ENCODE peak calls at places on chromosome 4, in ten cellular contexts. E is cardiac muscle cell, Z is fibroblast of lung, L is OCI-LY7, I is lung, H is breast epithelium, X is WERI-Rb-1, M is mesendoderm, B is thoracic aorta, K is uterus. V is an unnamed sample.

GRCh38 chr4:47598896-47599295 is 113.8 kb downstream of the ATP10D start:
- DNase-seq in I (no peak), E (no peak), H (no peak), K (no peak), B (no peak), Z (no peak), X (no peak), L (no peak), M (no peak), V (no peak)

GRCh38 chr4:78372282-78372988 is 179.1 kb upstream of the ANXA3 start:
- DNase-seq in X (no peak), Z (no peak), L (no peak), B (no peak), E (peak), M (no peak), K (no peak), H (no peak), I (no peak), V (no peak)

GRCh38 chr4:73679836-73680235 is 59.6 kb upstream of the RASSF6 start:
- DNase-seq in I (no peak), H (no peak), L (no peak), E (no peak), K (no peak), M (no peak), Z (peak), B (no peak), X (no peak), V (no peak)

GRCh38 chr4:172356002-172356401 is 542.8 kb downstream of the GALNTL6 start:
- DNase-seq in B (no peak), H (no peak), K (no peak), Z (no peak), L (no peak), I (no peak), X (no peak), M (no peak), E (no peak), V (no peak)

GRCh38 chr4:18111100-18111499 is 89.5 kb upstream of the LCORL start:
- DNase-seq in K (no peak), X (no peak), Z (no peak), I (no peak), H (no peak), E (no peak), L (no peak), B (no peak), M (peak), V (no peak)

GRCh38 chr4:76108467-76109181 is 34.1 kb downstream of the ART3 start:
- DNase-seq in L (peak), I (no peak), H (no peak), Z (peak), X (no peak), M (peak), B (no peak), E (no peak), K (no peak), V (no peak)

GRCh38 chr4:7068883-7069282 is 1.0 kb upstream of the GRPEL1 start:
- DNase-seq in K (no peak), B (no peak), Z (no peak), H (no peak), X (peak), L (no peak), I (no peak), E (peak), M (peak), V (no peak)

GRCh38 chr4:165874072-165874798 is 1.2 kb downstream of the TLL1 start:
- DNase-seq in E (peak), H (no peak), B (no peak), L (no peak), I (no peak), Z (no peak), M (no peak), X (peak), K (no peak), V (no peak)

GRCh38 chr4:119139822-119140252 is 4.2 kb downstream of the MYOZ2 start:
- DNase-seq in I (no peak), L (peak), M (no peak), X (no peak), H (no peak), Z (no peak), E (no peak), B (no peak), K (no peak), V (no peak)

GRCh38 chr4:76058888-76059426 is 15.6 kb upstream of the ART3 start:
- DNase-seq in L (no peak), H (no peak), I (no peak), K (no peak), Z (no peak), E (no peak), M (no peak), X (no peak), B (no peak), V (no peak)

GRCh38 chr4:126610933-126611332 is 1021.8 kb upstream of the INTU start:
- DNase-seq in K (no peak), X (no peak), L (no peak), M (no peak), H (no peak), E (no peak), Z (no peak), B (no peak), I (no peak), V (no peak)

GRCh38 chr4:22573198-22573597 is 57.3 kb upstream of the ADGRA3 start:
- DNase-seq in E (peak), M (no peak), B (no peak), L (no peak), K (peak), H (no peak), I (peak), X (no peak), Z (peak), V (no peak)

GRCh38 chr4:110854021-110854678 is 231.3 kb upstream of the PITX2 start:
- DNase-seq in M (peak), B (no peak), Z (peak), L (no peak), I (no peak), K (no peak), H (no peak), E (no peak), X (no peak), V (no peak)

GRCh38 chr4:8641256-8641655 is 48.7 kb downstream of the CPZ start:
- DNase-seq in I (no peak), M (no peak), X (no peak), Z (no peak), B (no peak), L (no peak), K (no peak), H (peak), E (no peak), V (no peak)

GRCh38 chr4:187276786-187277408 is 553.2 kb upstream of the FAT1 start:
- DNase-seq in H (no peak), L (no peak), X (no peak), Z (peak), K (no peak), E (no peak), I (no peak), B (no peak), M (no peak), V (no peak)

GRCh38 chr4:87152310-87153061 is 67.9 kb downstream of the KLHL8 start:
- DNase-seq in B (no peak), L (no peak), X (no peak), I (no peak), K (peak), M (peak), Z (no peak), E (no peak), H (no peak), V (no peak)

GRCh38 chr4:47899639-47900038 is 14.7 kb downstream of the NFXL1 start:
- DNase-seq in Z (no peak), B (no peak), H (no peak), X (no peak), K (no peak), M (no peak), I (no peak), E (no peak), L (no peak), V (no peak)

GRCh38 chr4:54213812-54214211 is 15.3 kb upstream of the PDGFRA start:
- DNase-seq in L (no peak), M (no peak), B (no peak), I (no peak), H (no peak), E (no peak), Z (peak), K (no peak), X (no peak), V (no peak)

GRCh38 chr4:10298681-10299080 is 158.5 kb downstream of the ZNF518B start:
- DNase-seq in H (no peak), X (no peak), M (no peak), L (no peak), E (no peak), B (no peak), I (no peak), K (no peak), Z (no peak), V (no peak)

GRCh38 chr4:186942745-186943606 is 219.3 kb upstream of the FAT1 start:
- DNase-seq in X (no peak), L (peak), I (no peak), H (no peak), Z (peak), E (peak), K (no peak), M (no peak), B (no peak), V (no peak)

GRCh38 chr4:108141213-108142045 is 27.3 kb downstream of the LEF1 start:
- DNase-seq in M (no peak), L (no peak), B (no peak), K (no peak), E (no peak), X (no peak), H (no peak), Z (no peak), I (no peak), V (no peak)

GRCh38 chr4:4496604-4497372 is 45.1 kb downstream of the STX18 start:
- DNase-seq in B (no peak), H (no peak), L (no peak), Z (peak), K (peak), I (no peak), X (no peak), M (peak), E (no peak), V (no peak)

DNA sequence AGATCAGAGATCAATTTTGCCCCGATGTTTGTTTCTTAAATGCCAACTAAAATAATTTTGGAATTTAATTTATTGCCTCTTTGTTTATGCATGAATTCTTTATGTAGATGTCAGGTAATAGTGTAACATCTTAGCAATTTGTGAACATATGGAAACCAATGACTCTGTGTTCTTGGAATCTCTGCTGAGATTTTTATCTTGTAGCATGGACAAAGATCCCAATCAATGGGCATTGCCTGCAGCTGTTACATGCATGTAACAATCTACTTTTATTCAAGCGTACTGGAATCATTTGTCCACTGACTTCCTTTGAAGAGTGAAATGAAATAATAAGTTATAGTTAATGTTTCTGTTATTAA is 61.6 kb upstream of the ARSJ start:
- DNase-seq in L (no peak), M (peak), E (no peak), X (no peak), H (no peak), K (no peak), I (no peak), Z (peak), B (no peak), V (no peak)
- H3K27ac ChIP-seq in L (no peak), M (no peak), E (no peak), X (no peak), H (no peak), K (no peak), I (no peak), Z (peak), B (no peak), V (no peak)

GRCh38 chr4:170026253-170026991 is at the start of gene MFAP3L:
- DNase-seq in Z (peak), K (peak), L (no peak), M (peak), X (peak), I (peak), E (peak), H (peak), B (peak), V (peak)
- H3K27ac ChIP-seq in Z (peak), K (peak), L (no peak), M (peak), X (peak), I (peak), E (peak), H (peak), B (peak), V (peak)

DNA sequence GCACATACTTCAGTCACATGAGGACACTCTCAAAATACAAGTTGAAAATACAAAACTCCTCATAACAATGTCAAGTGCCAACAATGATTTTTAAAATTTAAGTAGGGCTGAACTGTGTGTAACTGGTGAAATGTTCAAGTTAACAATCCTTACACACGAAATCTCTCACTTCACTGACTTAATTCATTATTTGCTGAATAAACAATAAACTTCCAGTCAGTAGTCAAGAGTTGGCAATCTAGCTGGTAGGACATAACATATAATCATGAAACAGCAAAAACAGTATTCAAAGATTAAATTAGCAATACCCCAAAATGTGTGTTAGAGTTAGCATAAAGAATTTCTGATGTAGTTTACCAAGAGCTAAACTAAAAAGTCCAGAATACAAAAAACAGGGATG is 1.9 kb upstream of the RAB33B start:
- DNase-seq in M (no peak), E (no peak), L (no peak), I (no peak), B (no peak), X (no peak), H (no peak), Z (no peak), K (no peak), V (no peak)
- H3K27ac ChIP-seq in M (no peak), E (peak), L (peak), I (no peak), B (no peak), X (peak), H (peak), Z (no peak), K (no peak), V (no peak)

GRCh38 chr4:140607852-140608251 is 39.1 kb upstream of the UCP1 start:
- DNase-seq in Z (no peak), I (no peak), K (no peak), H (no peak), X (no peak), M (no peak), E (no peak), B (no peak), L (no peak), V (no peak)

GRCh38 chr4:140604544-140604943 is 35.8 kb upstream of the UCP1 start:
- DNase-seq in B (no peak), Z (no peak), H (no peak), I (no peak), L (no peak), X (no peak), M (no peak), E (no peak), K (no peak), V (no peak)

GRCh38 chr4:140600408-140600807 is 31.6 kb upstream of the UCP1 start:
- DNase-seq in I (no peak), X (no peak), Z (no peak), E (no peak), K (no peak), M (no peak), L (no peak), B (no peak), H (no peak), V (no peak)

GRCh38 chr4:140603286-140603685 is 34.5 kb upstream of the UCP1 start:
- DNase-seq in I (no peak), X (no peak), K (no peak), Z (no peak), B (no peak), M (peak), E (no peak), H (no peak), L (no peak), V (no peak)

DNA sequence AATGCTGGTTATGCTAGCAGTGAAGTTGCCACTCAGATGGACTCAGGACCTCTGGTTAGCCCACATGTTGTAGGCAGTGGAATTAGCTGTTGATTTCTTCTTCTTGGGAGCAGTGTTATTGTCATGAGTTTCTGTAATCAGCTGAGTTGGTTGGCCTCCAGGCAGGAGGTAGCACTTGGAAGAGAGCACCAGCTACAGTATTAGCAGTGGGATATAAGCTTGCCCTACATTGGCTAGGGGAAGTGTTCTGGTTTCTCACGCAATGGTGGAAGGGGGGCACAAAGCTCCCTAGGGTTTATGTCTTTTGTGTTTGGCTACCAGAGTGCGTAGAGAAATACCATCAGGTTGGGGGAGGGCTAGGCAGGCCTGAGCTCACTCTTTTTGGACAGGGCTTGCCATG is 34.0 kb upstream of the UCP1 start:
- DNase-seq in X (no peak), L (no peak), E (no peak), Z (no peak), I (no peak), M (no peak), B (no peak), K (no peak), H (no peak), V (no peak)
- H3K27ac ChIP-seq in X (no peak), L (no peak), E (no peak), Z (no peak), I (no peak), M (no peak), B (no peak), K (no peak), H (no peak), V (no peak)